ENCODE peak calls at places on chromosomes 13 and 19, in five cellular contexts. One of them, this sample, is unnamed.
A peak's percentile ranks its signal among the peaks of the same experiment; 100 is the strongest.

GRCh38 chr19:45507864-45508680 is 793 bp downstream of the VASP start:
- DNase-seq in activated CD4-positive, CD25-positive, alpha-beta regulatory T cell treated with anti-CD3 and anti-CD28 coated beads, Interleukin-2, amount 50 U/mL, for 16 hours: no peak
- DNase-seq in HT-29: peak; percentile 60
- DNase-seq in tibial artery: peak; percentile 82
- DNase-seq in hippocampal formation: no peak
- DNase-seq in this sample: no peak

GRCh38 chr19:45247136-45247535 is 1.9 kb upstream of the EXOC3L2 start:
- DNase-seq in activated CD4-positive, CD25-positive, alpha-beta regulatory T cell treated with anti-CD3 and anti-CD28 coated beads, Interleukin-2, amount 50 U/mL, for 16 hours: no peak
- DNase-seq in HT-29: no peak
- DNase-seq in tibial artery: no peak
- DNase-seq in hippocampal formation: no peak
- DNase-seq in this sample: no peak

GRCh38 chr19:9362905-9363304 is at the start of gene ZNF177:
- DNase-seq in activated CD4-positive, CD25-positive, alpha-beta regulatory T cell treated with anti-CD3 and anti-CD28 coated beads, Interleukin-2, amount 50 U/mL, for 16 hours: no peak
- DNase-seq in HT-29: no peak
- DNase-seq in tibial artery: no peak
- DNase-seq in hippocampal formation: no peak
- DNase-seq in this sample: no peak

GRCh38 chr13:112767506-112768471 is 78.0 kb downstream of the ATP11A start:
- DNase-seq in activated CD4-positive, CD25-positive, alpha-beta regulatory T cell treated with anti-CD3 and anti-CD28 coated beads, Interleukin-2, amount 50 U/mL, for 16 hours: no peak
- DNase-seq in HT-29: no peak
- DNase-seq in tibial artery: peak; percentile 75
- DNase-seq in hippocampal formation: no peak
- DNase-seq in this sample: no peak

GRCh38 chr13:35768551-35768950 is 292.1 kb upstream of the MAB21L1 start:
- DNase-seq in activated CD4-positive, CD25-positive, alpha-beta regulatory T cell treated with anti-CD3 and anti-CD28 coated beads, Interleukin-2, amount 50 U/mL, for 16 hours: no peak
- DNase-seq in HT-29: no peak
- DNase-seq in tibial artery: no peak
- DNase-seq in hippocampal formation: no peak
- DNase-seq in this sample: no peak

GRCh38 chr19:15166700-15167099 is 34.1 kb downstream of the NOTCH3 start:
- DNase-seq in activated CD4-positive, CD25-positive, alpha-beta regulatory T cell treated with anti-CD3 and anti-CD28 coated beads, Interleukin-2, amount 50 U/mL, for 16 hours: no peak
- DNase-seq in HT-29: no peak
- DNase-seq in tibial artery: no peak
- DNase-seq in hippocampal formation: no peak
- DNase-seq in this sample: no peak

GRCh38 chr13:87851395-87851794 is 180.2 kb downstream of the SLITRK5 start:
- DNase-seq in activated CD4-positive, CD25-positive, alpha-beta regulatory T cell treated with anti-CD3 and anti-CD28 coated beads, Interleukin-2, amount 50 U/mL, for 16 hours: no peak
- DNase-seq in HT-29: no peak
- DNase-seq in tibial artery: no peak
- DNase-seq in hippocampal formation: peak; percentile 72
- DNase-seq in this sample: no peak

GRCh38 chr13:99320693-99321481 is 13.7 kb upstream of the GPR183 start:
- DNase-seq in activated CD4-positive, CD25-positive, alpha-beta regulatory T cell treated with anti-CD3 and anti-CD28 coated beads, Interleukin-2, amount 50 U/mL, for 16 hours: no peak
- DNase-seq in HT-29: peak; percentile 68
- DNase-seq in tibial artery: no peak
- DNase-seq in hippocampal formation: no peak
- DNase-seq in this sample: no peak

GRCh38 chr19:15871570-15871969 is 26.3 kb downstream of the CYP4F2 start:
- DNase-seq in activated CD4-positive, CD25-positive, alpha-beta regulatory T cell treated with anti-CD3 and anti-CD28 coated beads, Interleukin-2, amount 50 U/mL, for 16 hours: no peak
- DNase-seq in HT-29: peak; percentile 5
- DNase-seq in tibial artery: no peak
- DNase-seq in hippocampal formation: no peak
- DNase-seq in this sample: no peak

GRCh38 chr13:29441301-29441700 is 154.2 kb downstream of the SLC7A1 start:
- DNase-seq in activated CD4-positive, CD25-positive, alpha-beta regulatory T cell treated with anti-CD3 and anti-CD28 coated beads, Interleukin-2, amount 50 U/mL, for 16 hours: no peak
- DNase-seq in HT-29: no peak
- DNase-seq in tibial artery: no peak
- DNase-seq in hippocampal formation: no peak
- DNase-seq in this sample: no peak

GRCh38 chr19:2391118-2391725 is 31.2 kb downstream of the TMPRSS9 start:
- DNase-seq in activated CD4-positive, CD25-positive, alpha-beta regulatory T cell treated with anti-CD3 and anti-CD28 coated beads, Interleukin-2, amount 50 U/mL, for 16 hours: peak; percentile 14
- DNase-seq in HT-29: peak; percentile 61
- DNase-seq in tibial artery: no peak
- DNase-seq in hippocampal formation: peak; percentile 51
- DNase-seq in this sample: peak; percentile 56

GRCh38 chr13:76378767-76379166 is 507.4 kb downstream of the KCTD12 start:
- DNase-seq in activated CD4-positive, CD25-positive, alpha-beta regulatory T cell treated with anti-CD3 and anti-CD28 coated beads, Interleukin-2, amount 50 U/mL, for 16 hours: no peak
- DNase-seq in HT-29: no peak
- DNase-seq in tibial artery: no peak
- DNase-seq in hippocampal formation: no peak
- DNase-seq in this sample: no peak

GRCh38 chr13:30972888-30973377 is 40.5 kb downstream of the TEX26 start:
- DNase-seq in activated CD4-positive, CD25-positive, alpha-beta regulatory T cell treated with anti-CD3 and anti-CD28 coated beads, Interleukin-2, amount 50 U/mL, for 16 hours: no peak
- DNase-seq in HT-29: peak; percentile 71
- DNase-seq in tibial artery: no peak
- DNase-seq in hippocampal formation: no peak
- DNase-seq in this sample: no peak